ENCODE peak calls at places on chromosomes 11 and 22, in nine cellular contexts. One of them, this sample, is unnamed.

GRCh38 chr11:2738551-2739431 is 39.0 kb upstream of the KCNQ1OT1 start:
- DNase-seq in HL-60: no peak
- DNase-seq in GM12891: no peak
- DNase-seq in transverse colon: no peak
- DNase-seq in sigmoid colon: no peak
- DNase-seq in spleen: no peak
- DNase-seq in GM12892: no peak
- DNase-seq in H1: no peak
- DNase-seq in breast epithelium: no peak
- DNase-seq in this sample: no peak

GRCh38 chr11:68503281-68503687 is 42.7 kb downstream of the PPP6R3 start:
- DNase-seq in GM12891: no peak
- DNase-seq in spleen: no peak
- DNase-seq in HL-60: no peak
- DNase-seq in sigmoid colon: no peak
- DNase-seq in transverse colon: no peak
- DNase-seq in GM12892: no peak
- DNase-seq in H1: no peak
- DNase-seq in breast epithelium: no peak
- DNase-seq in this sample: peak; percentile 98

GRCh38 chr11:81966340-81966739 is 767.3 kb downstream of the FAM181B start:
- DNase-seq in H1: no peak
- DNase-seq in GM12891: no peak
- DNase-seq in breast epithelium: no peak
- DNase-seq in spleen: no peak
- DNase-seq in transverse colon: no peak
- DNase-seq in sigmoid colon: no peak
- DNase-seq in GM12892: no peak
- DNase-seq in HL-60: no peak
- DNase-seq in this sample: no peak

GRCh38 chr11:61694971-61695706 is 14.9 kb downstream of the DAGLA start:
- DNase-seq in breast epithelium: peak; percentile 91
- DNase-seq in H1: no peak
- DNase-seq in GM12891: no peak
- DNase-seq in GM12892: no peak
- DNase-seq in sigmoid colon: peak; percentile 92
- DNase-seq in HL-60: no peak
- DNase-seq in transverse colon: peak; percentile 43
- DNase-seq in spleen: no peak
- DNase-seq in this sample: no peak

GRCh38 chr22:50268655-50269113 is 1.5 kb downstream of the MAPK11 start:
- DNase-seq in spleen: no peak
- DNase-seq in GM12892: no peak
- DNase-seq in transverse colon: peak; percentile 35
- DNase-seq in H1: no peak
- DNase-seq in sigmoid colon: no peak
- DNase-seq in GM12891: no peak
- DNase-seq in HL-60: no peak
- DNase-seq in breast epithelium: no peak
- DNase-seq in this sample: no peak

GRCh38 chr11:44320289-44320973 is 10.5 kb upstream of the ALX4 start:
- DNase-seq in breast epithelium: no peak
- DNase-seq in transverse colon: no peak
- DNase-seq in spleen: no peak
- DNase-seq in HL-60: no peak
- DNase-seq in sigmoid colon: no peak
- DNase-seq in GM12892: no peak
- DNase-seq in H1: no peak
- DNase-seq in GM12891: no peak
- DNase-seq in this sample: no peak

GRCh38 chr22:42913874-42914510 is 56.9 kb upstream of the ARFGAP3 start:
- DNase-seq in GM12891: no peak
- DNase-seq in HL-60: no peak
- DNase-seq in transverse colon: no peak
- DNase-seq in sigmoid colon: no peak
- DNase-seq in breast epithelium: no peak
- DNase-seq in GM12892: no peak
- DNase-seq in spleen: no peak
- DNase-seq in H1: no peak
- DNase-seq in this sample: no peak

GRCh38 chr22:45709866-45710265 is 38.2 kb downstream of the ATXN10 start:
- DNase-seq in breast epithelium: no peak
- DNase-seq in transverse colon: no peak
- DNase-seq in HL-60: no peak
- DNase-seq in GM12891: no peak
- DNase-seq in H1: no peak
- DNase-seq in sigmoid colon: no peak
- DNase-seq in spleen: no peak
- DNase-seq in GM12892: no peak
- DNase-seq in this sample: no peak

GRCh38 chr11:126716456-126717083 is 284.0 kb downstream of the KIRREL3 start:
- DNase-seq in breast epithelium: no peak
- DNase-seq in spleen: no peak
- DNase-seq in H1: no peak
- DNase-seq in sigmoid colon: no peak
- DNase-seq in transverse colon: peak; percentile 55
- DNase-seq in HL-60: peak; percentile 30
- DNase-seq in GM12891: peak; percentile 46
- DNase-seq in GM12892: no peak
- DNase-seq in this sample: no peak

GRCh38 chr11:1354125-1354938 is 35.4 kb upstream of the BRSK2 start:
- DNase-seq in sigmoid colon: peak; percentile 52
- DNase-seq in GM12891: no peak
- DNase-seq in GM12892: no peak
- DNase-seq in transverse colon: no peak
- DNase-seq in H1: no peak
- DNase-seq in breast epithelium: no peak
- DNase-seq in HL-60: no peak
- DNase-seq in spleen: peak; percentile 58
- DNase-seq in this sample: no peak

GRCh38 chr11:61650781-61651571 is 29.2 kb upstream of the DAGLA start:
- DNase-seq in GM12892: no peak
- DNase-seq in H1: no peak
- DNase-seq in breast epithelium: no peak
- DNase-seq in transverse colon: peak; percentile 63
- DNase-seq in sigmoid colon: no peak
- DNase-seq in GM12891: no peak
- DNase-seq in spleen: peak; percentile 80
- DNase-seq in HL-60: no peak
- DNase-seq in this sample: no peak

DNA sequence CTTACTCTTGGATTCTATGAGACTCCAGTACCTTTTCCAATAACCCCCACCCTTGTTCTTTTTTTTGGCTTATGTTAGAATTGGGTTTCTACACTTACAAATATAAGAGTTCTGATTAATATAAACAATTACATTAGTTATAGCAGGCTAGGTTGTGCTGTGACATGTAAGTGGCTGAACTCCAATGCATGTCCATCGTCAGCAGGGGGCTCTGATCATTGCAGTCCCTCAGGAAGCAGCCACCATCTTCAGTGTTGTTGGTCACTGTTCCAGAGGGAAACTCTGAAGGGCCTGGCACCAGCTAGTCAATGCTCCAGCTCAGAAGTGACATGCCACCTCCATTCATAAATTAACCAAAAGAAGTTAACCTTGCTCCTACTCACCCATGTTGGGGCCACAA is 5.6 kb downstream of the LIPT2 start:
- DNase-seq in HL-60: no peak
- DNase-seq in breast epithelium: no peak
- DNase-seq in GM12891: no peak
- DNase-seq in H1: no peak
- DNase-seq in sigmoid colon: no peak
- DNase-seq in spleen: no peak
- DNase-seq in transverse colon: no peak
- DNase-seq in GM12892: no peak
- DNase-seq in this sample: no peak
- TF ChIP-seq POLR2AphosphoS5 in HL-60: no peak
- TF ChIP-seq POLR2AphosphoS5 in breast epithelium: no peak
- TF ChIP-seq POLR2AphosphoS5 in GM12891: no peak
- TF ChIP-seq POLR2AphosphoS5 in H1: no peak
- TF ChIP-seq POLR2AphosphoS5 in sigmoid colon: no peak
- TF ChIP-seq POLR2AphosphoS5 in spleen: no peak
- TF ChIP-seq POLR2AphosphoS5 in transverse colon: no peak
- TF ChIP-seq POLR2AphosphoS5 in GM12892: no peak
- TF ChIP-seq POLR2AphosphoS5 in this sample: no peak

GRCh38 chr11:45857834-45858492 is 10.7 kb downstream of the CRY2 start:
- DNase-seq in breast epithelium: peak; percentile 67
- DNase-seq in GM12891: no peak
- DNase-seq in sigmoid colon: peak; percentile 83
- DNase-seq in HL-60: peak; percentile 17
- DNase-seq in transverse colon: no peak
- DNase-seq in GM12892: no peak
- DNase-seq in spleen: no peak
- DNase-seq in H1: no peak
- DNase-seq in this sample: peak; percentile 94

GRCh38 chr11:45853616-45854219 is 6.4 kb downstream of the CRY2 start:
- DNase-seq in GM12891: no peak
- DNase-seq in spleen: no peak
- DNase-seq in HL-60: no peak
- DNase-seq in sigmoid colon: no peak
- DNase-seq in breast epithelium: no peak
- DNase-seq in transverse colon: no peak
- DNase-seq in H1: no peak
- DNase-seq in GM12892: no peak
- DNase-seq in this sample: no peak

GRCh38 chr11:45855308-45855707 is 8.0 kb downstream of the CRY2 start:
- DNase-seq in HL-60: no peak
- DNase-seq in sigmoid colon: no peak
- DNase-seq in transverse colon: no peak
- DNase-seq in breast epithelium: no peak
- DNase-seq in H1: no peak
- DNase-seq in GM12891: no peak
- DNase-seq in spleen: no peak
- DNase-seq in GM12892: no peak
- DNase-seq in this sample: no peak

GRCh38 chr11:45858751-45859398 is 11.6 kb downstream of the CRY2 start:
- DNase-seq in breast epithelium: no peak
- DNase-seq in HL-60: no peak
- DNase-seq in H1: no peak
- DNase-seq in transverse colon: no peak
- DNase-seq in GM12892: no peak
- DNase-seq in GM12891: no peak
- DNase-seq in spleen: no peak
- DNase-seq in sigmoid colon: no peak
- DNase-seq in this sample: no peak

DNA sequence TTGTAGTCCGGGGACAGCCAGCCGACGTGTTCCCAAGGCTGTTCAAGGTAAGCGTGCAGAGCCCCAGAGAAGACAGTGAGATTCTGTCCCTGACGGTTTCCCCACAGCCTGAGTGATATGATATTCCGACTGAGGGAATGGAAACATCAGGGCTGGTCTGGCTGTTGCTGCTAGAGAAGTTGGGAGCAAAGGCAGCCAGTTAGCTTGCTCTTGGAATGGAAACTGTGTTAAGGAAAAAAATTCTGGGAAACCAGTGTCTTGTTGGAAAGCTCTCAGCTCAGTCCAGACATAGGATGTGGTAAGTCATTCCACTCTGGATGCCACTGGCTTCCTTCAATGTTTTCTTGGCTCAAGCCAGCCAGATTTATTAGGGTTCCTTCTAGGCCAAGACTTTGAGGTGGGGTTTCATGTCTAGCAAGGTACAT is 8.8 kb downstream of the CRY2 start:
- DNase-seq in HL-60: no peak
- DNase-seq in H1: no peak
- DNase-seq in breast epithelium: no peak
- DNase-seq in GM12892: no peak
- DNase-seq in transverse colon: no peak
- DNase-seq in GM12891: no peak
- DNase-seq in spleen: no peak
- DNase-seq in sigmoid colon: peak; percentile 79
- DNase-seq in this sample: no peak
- TF ChIP-seq POLR2AphosphoS5 in HL-60: no peak
- TF ChIP-seq POLR2AphosphoS5 in H1: no peak
- TF ChIP-seq POLR2AphosphoS5 in breast epithelium: no peak
- TF ChIP-seq POLR2AphosphoS5 in GM12892: no peak
- TF ChIP-seq POLR2AphosphoS5 in transverse colon: peak; percentile 80
- TF ChIP-seq POLR2AphosphoS5 in GM12891: no peak
- TF ChIP-seq POLR2AphosphoS5 in spleen: no peak
- TF ChIP-seq POLR2AphosphoS5 in sigmoid colon: peak; percentile 87
- TF ChIP-seq POLR2AphosphoS5 in this sample: no peak

DNA sequence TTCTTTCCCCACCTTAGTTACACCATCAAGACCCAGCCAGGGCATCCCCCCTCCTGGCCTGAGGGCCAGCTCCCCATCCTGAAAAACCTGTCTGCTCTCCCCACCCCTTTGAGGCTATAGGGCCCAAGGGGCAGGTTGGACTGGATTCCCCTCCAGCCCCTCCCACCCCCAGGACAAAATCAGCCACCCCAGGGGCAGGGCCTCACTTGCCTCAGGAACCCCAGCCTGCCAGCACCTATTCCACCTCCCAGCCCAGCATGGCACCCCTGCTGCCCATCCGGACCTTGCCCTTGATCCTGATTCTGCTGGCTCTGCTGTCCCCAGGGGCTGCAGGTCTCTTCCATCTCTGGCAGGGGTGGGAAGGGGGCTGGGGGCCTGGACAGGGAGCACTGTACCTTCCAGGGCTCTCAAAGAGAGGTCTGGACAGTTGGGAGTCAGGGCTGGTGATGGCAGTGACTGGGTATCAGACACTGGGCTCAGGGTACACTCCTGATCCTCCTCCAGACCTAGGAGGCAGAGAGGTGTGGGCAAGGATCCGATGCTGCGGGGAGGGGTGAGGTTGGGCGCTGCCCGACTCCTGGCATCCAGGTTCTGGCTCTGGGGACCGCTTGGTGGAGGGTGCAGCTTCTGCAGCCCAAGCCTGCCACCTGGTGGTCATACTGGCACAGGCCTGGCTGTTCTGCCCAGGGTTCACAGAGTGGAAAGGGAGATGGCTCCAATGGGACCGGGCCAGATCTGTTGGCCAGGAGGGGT is at the start of gene UPK2:
- DNase-seq in transverse colon: peak; percentile 91
- DNase-seq in GM12892: peak; percentile 98
- DNase-seq in H1: peak; percentile 75
- DNase-seq in GM12891: peak; percentile 96
- DNase-seq in HL-60: peak; percentile 84
- DNase-seq in breast epithelium: peak; percentile 82
- DNase-seq in spleen: peak; percentile 96
- DNase-seq in sigmoid colon: peak; percentile 94
- DNase-seq in this sample: peak; percentile 68
- TF ChIP-seq POLR2AphosphoS5 in transverse colon: no peak
- TF ChIP-seq POLR2AphosphoS5 in GM12892: no peak
- TF ChIP-seq POLR2AphosphoS5 in H1: no peak
- TF ChIP-seq POLR2AphosphoS5 in GM12891: no peak
- TF ChIP-seq POLR2AphosphoS5 in HL-60: no peak
- TF ChIP-seq POLR2AphosphoS5 in breast epithelium: no peak
- TF ChIP-seq POLR2AphosphoS5 in spleen: peak; percentile 69
- TF ChIP-seq POLR2AphosphoS5 in sigmoid colon: no peak
- TF ChIP-seq POLR2AphosphoS5 in this sample: no peak

DNA sequence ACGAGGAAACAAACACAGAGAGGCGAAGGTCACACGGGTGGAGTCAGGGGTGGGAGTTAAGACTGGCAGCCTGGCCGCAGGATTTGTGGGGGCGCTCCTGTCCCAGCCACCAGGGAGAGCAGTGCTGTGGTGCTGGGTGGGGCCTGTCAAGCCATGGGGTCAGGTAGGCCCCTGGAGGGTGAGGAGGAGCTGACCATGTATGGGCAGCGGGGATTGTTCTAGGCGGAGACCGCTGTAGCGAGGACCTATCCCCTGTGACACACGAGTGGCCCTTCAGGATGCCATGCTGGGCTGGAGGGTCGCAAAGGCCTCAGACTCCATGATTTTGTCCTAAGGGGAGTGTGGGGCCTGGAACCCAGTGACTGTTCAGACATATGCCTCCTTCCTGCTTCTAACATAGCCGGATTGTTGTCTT is 1.6 kb upstream of the RPS19BP1 start:
- DNase-seq in transverse colon: no peak
- DNase-seq in breast epithelium: no peak
- DNase-seq in GM12892: no peak
- DNase-seq in spleen: peak; percentile 80
- DNase-seq in sigmoid colon: no peak
- DNase-seq in GM12891: no peak
- DNase-seq in H1: no peak
- DNase-seq in HL-60: no peak
- DNase-seq in this sample: no peak
- TF ChIP-seq POLR2AphosphoS5 in transverse colon: no peak
- TF ChIP-seq POLR2AphosphoS5 in breast epithelium: no peak
- TF ChIP-seq POLR2AphosphoS5 in GM12892: no peak
- TF ChIP-seq POLR2AphosphoS5 in spleen: no peak
- TF ChIP-seq POLR2AphosphoS5 in sigmoid colon: no peak
- TF ChIP-seq POLR2AphosphoS5 in GM12891: no peak
- TF ChIP-seq POLR2AphosphoS5 in H1: no peak
- TF ChIP-seq POLR2AphosphoS5 in HL-60: no peak
- TF ChIP-seq POLR2AphosphoS5 in this sample: no peak